ENCODE peak calls at places on chromosome 4, in five cellular contexts. Z is uterus, N is A549, C is ovary, P is heart left ventricle. Q is an unnamed sample. For H3K4me1, the result is how much of the 10 kb centered on the place peaks cover.

GRCh38 chr4:150997141-150997540 is 17.9 kb downstream of the LRBA start:
- DNase-seq in C (no peak), Z (no peak), P (no peak), N (no peak), Q (no peak)

GRCh38 chr4:138494931-138495330 is 252.8 kb upstream of the SLC7A11 start:
- DNase-seq in C (no peak), Z (no peak), P (no peak), N (peak), Q (no peak)

GRCh38 chr4:136847881-136848621 is 684.2 kb downstream of the PCDH18 start:
- DNase-seq in C (no peak), N (no peak), P (no peak), Z (no peak), Q (no peak)

GRCh38 chr4:125551451-125551850 is 236.7 kb downstream of the FAT4 start:
- DNase-seq in P (no peak), Z (no peak), C (no peak), N (no peak), Q (no peak)

GRCh38 chr4:161841759-161842158 is 322.0 kb downstream of the FSTL5 start:
- DNase-seq in C (no peak), P (no peak), Z (no peak), N (no peak), Q (no peak)

GRCh38 chr4:54276633-54277426 is 47.7 kb downstream of the PDGFRA start:
- DNase-seq in Z (no peak), N (no peak), P (no peak), C (no peak), Q (no peak)

GRCh38 chr4:8838296-8838695 is 33.3 kb downstream of the HMX1 start:
- DNase-seq in Z (no peak), C (no peak), N (no peak), P (no peak), Q (no peak)

GRCh38 chr4:149371021-149371420 is 444.6 kb downstream of the IQCM start:
- DNase-seq in Z (no peak), N (peak), P (no peak), C (no peak), Q (no peak)

GRCh38 chr4:51885371-51885770 is 42.4 kb downstream of the DCUN1D4 start:
- DNase-seq in N (peak), Z (no peak), C (no peak), P (no peak), Q (no peak)

GRCh38 chr4:140134780-140135179 is 19.2 kb downstream of the MAML3 start:
- DNase-seq in Z (no peak), N (no peak), P (no peak), C (no peak), Q (no peak)

GRCh38 chr4:83618991-83619390 is 83.1 kb downstream of the GPAT3 start:
- DNase-seq in P (no peak), N (no peak), Z (no peak), C (no peak), Q (no peak)

GRCh38 chr4:169682360-169683047 is 62.1 kb downstream of the CLCN3 start:
- DNase-seq in Z (no peak), P (no peak), C (no peak), N (no peak), Q (no peak)

GRCh38 chr4:133146574-133147198 is 2.4 kb upstream of the PCDH10 start:
- DNase-seq in Z (peak), C (no peak), P (no peak), N (no peak), Q (no peak)

GRCh38 chr4:185782523-185782922 is 29.5 kb downstream of the SORBS2 start:
- DNase-seq in N (peak), C (no peak), P (no peak), Z (no peak), Q (no peak)

GRCh38 chr4:52157641-52158316 is 106.7 kb downstream of the SPATA18 start:
- DNase-seq in N (no peak), C (no peak), P (no peak), Z (no peak), Q (peak)

GRCh38 chr4:38164346-38164745 is 204.1 kb downstream of the PTTG2 start:
- DNase-seq in Z (no peak), N (no peak), C (no peak), P (no peak), Q (no peak)

GRCh38 chr4:170743633-170744032 is 653.9 kb upstream of the AADAT start:
- DNase-seq in P (no peak), N (no peak), Z (no peak), C (no peak), Q (no peak)

GRCh38 chr4:86594559-86595425 is 677 bp downstream of the PTPN13 start:
- DNase-seq in C (peak), N (peak), P (peak), Z (peak), Q (no peak)

GRCh38 chr4:158032733-158033415 is 140.0 kb downstream of the GASK1B start:
- DNase-seq in N (no peak), C (no peak), P (no peak), Z (no peak), Q (no peak)

GRCh38 chr4:36187723-36188333 is 56.5 kb downstream of the ARAP2 start:
- DNase-seq in C (no peak), Z (no peak), N (peak), P (no peak), Q (no peak)

GRCh38 chr4:15755321-15755750 is 22.8 kb upstream of the CD38 start:
- DNase-seq in P (no peak), N (no peak), Z (no peak), C (no peak), Q (no peak)

GRCh38 chr4:38759790-38760122 is 23.0 kb downstream of the TLR10 start:
- DNase-seq in P (no peak), C (no peak), N (no peak), Z (no peak), Q (no peak)

GRCh38 chr4:184457530-184458249 is 16.7 kb downstream of the IRF2 start:
- DNase-seq in Z (no peak), C (no peak), P (no peak), N (no peak), Q (peak)

GRCh38 chr4:183552274-183553146 is 47.7 kb downstream of the ING2 start:
- DNase-seq in N (no peak), P (no peak), C (no peak), Z (no peak), Q (no peak)

GRCh38 chr4:138542191-138542771 is 300.1 kb upstream of the SLC7A11 start:
- DNase-seq in P (no peak), C (no peak), N (no peak), Z (no peak), Q (no peak)

GRCh38 chr4:142960134-142960533 is 114.0 kb upstream of the INPP4B start:
- DNase-seq in C (no peak), N (no peak), P (no peak), Z (no peak), Q (no peak)

GRCh38 chr4:71878388-71878787 is 94.5 kb upstream of the GC start:
- DNase-seq in Z (no peak), C (no peak), P (no peak), N (no peak), Q (no peak)

GRCh38 chr4:98688416-98689290 is 30.2 kb upstream of the TSPAN5 start:
- DNase-seq in N (peak), P (no peak), Z (no peak), C (no peak), Q (no peak)

GRCh38 chr4:64417974-64418373 is 8.7 kb upstream of the TECRL start:
- DNase-seq in Z (no peak), N (no peak), C (no peak), P (peak), Q (peak)

GRCh38 chr4:150178161-150178560 is 99.9 kb downstream of the DCLK2 start:
- DNase-seq in P (no peak), N (no peak), Z (no peak), C (no peak), Q (no peak)

GRCh38 chr4:15352508-15352907 is 75.3 kb upstream of the C1QTNF7 start:
- DNase-seq in Z (no peak), N (no peak), P (no peak), C (no peak), Q (no peak)

GRCh38 chr4:2079006-2079405 is 19.9 kb downstream of the NAT8L start:
- DNase-seq in P (no peak), C (peak), N (no peak), Z (no peak), Q (no peak)

GRCh38 chr4:176799653-176800052 is 6.9 kb upstream of the VEGFC start:
- DNase-seq in C (no peak), N (no peak), Z (no peak), P (no peak), Q (no peak)

GRCh38 chr4:167232805-167233522 is 1.3 kb downstream of the SPOCK3 start:
- DNase-seq in C (no peak), N (no peak), Z (no peak), P (no peak), Q (no peak)

GRCh38 chr4:177391953-177392352 is 50.3 kb downstream of the AGA start:
- DNase-seq in C (no peak), Z (no peak), N (no peak), P (no peak), Q (no peak)

GRCh38 chr4:102447413-102447812 is 53.7 kb upstream of the NFKB1 start:
- DNase-seq in P (no peak), C (no peak), Z (no peak), N (no peak), Q (no peak)

DNA sequence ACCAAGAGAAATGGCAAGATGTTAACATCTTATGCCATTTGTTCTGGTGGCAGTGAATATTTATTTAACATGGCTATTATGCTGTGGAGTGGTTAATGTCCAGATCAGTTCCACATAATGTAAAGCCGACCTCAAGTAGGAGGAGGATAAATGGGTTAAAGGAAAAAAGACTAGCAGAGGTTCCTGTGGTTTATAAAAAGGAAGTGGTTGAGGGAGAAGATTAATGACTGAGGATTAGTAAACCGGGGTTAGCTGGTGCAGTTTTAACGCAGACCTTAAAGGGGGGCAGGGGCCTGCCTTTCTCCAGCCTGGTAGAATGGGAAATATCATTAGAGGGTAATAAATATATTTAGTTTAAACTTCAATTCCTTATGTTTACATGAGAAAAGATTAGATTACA is 124.3 kb upstream of the LIMCH1 start:
- DNase-seq in Z (no peak), N (no peak), P (no peak), C (no peak), Q (no peak)
- H3K4me3 ChIP-seq in Z (no peak), N (no peak), P (no peak), C (no peak), Q (no peak)

GRCh38 chr4:186840222-186840701 is 116.6 kb upstream of the FAT1 start:
- DNase-seq in P (peak), N (no peak), C (peak), Z (peak), Q (peak)

GRCh38 chr4:186844059-186844681 is 120.5 kb upstream of the FAT1 start:
- DNase-seq in C (no peak), P (peak), N (no peak), Z (peak), Q (no peak)

GRCh38 chr4:186838295-186838694 is 114.6 kb upstream of the FAT1 start:
- DNase-seq in C (no peak), Z (no peak), N (no peak), P (no peak), Q (no peak)

GRCh38 chr4:186839122-186840037 is 115.7 kb upstream of the FAT1 start:
- DNase-seq in C (peak), Z (peak), N (no peak), P (peak), Q (no peak)

DNA sequence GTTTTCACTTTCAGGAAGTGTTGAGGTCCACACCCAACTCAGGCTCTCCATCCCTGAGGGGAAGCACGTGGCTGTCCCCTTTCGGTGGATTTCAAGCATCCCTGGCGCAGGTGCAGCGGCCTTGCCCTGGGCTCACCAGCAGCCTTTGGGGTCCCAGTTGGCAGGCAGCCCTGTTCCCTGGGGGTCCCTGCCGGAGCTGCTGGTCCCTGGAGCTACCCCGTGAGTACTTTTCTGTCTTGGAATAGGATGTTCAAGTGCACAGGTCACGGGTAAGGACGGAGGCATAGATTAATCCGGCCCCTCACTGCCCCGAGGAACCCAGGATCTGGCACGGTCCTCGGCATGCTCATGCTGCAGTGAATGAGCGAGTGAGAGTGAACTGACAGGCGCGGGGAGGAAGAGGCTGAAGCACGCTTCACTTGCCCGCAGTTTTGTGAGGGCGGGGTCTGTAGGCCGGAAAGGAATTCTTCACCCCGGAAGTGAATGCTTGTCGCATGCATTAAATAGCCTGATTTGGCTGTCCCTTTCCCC is 117.2 kb upstream of the FAT1 start:
- DNase-seq in Z (peak), C (peak), P (no peak), N (no peak), Q (no peak)
- TF ChIP-seq POLR2A in Z (no peak), C (no peak), P (no peak), N (no peak), Q (no peak)

GRCh38 chr4:100984901-100985300 is 362.4 kb downstream of the PPP3CA start:
- DNase-seq in Z (no peak), C (no peak), N (no peak), P (no peak), Q (no peak)
- H3K4me1 ChIP-seq in Z (under half), C (under half), N (under half), P (under half), Q (under half)

GRCh38 chr4:156749791-156750403 is 221.7 kb downstream of the PDGFC start:
- DNase-seq in Z (no peak), N (no peak), C (no peak), P (no peak), Q (no peak)

GRCh38 chr4:156746111-156746510 is 225.5 kb downstream of the PDGFC start:
- DNase-seq in N (no peak), Z (no peak), C (no peak), P (no peak), Q (no peak)

GRCh38 chr4:156756118-156756517 is 215.5 kb downstream of the PDGFC start:
- DNase-seq in C (no peak), Z (no peak), P (no peak), N (no peak), Q (no peak)

GRCh38 chr4:156754832-156755570 is 216.6 kb downstream of the PDGFC start:
- DNase-seq in P (no peak), N (no peak), Z (no peak), C (no peak), Q (no peak)

DNA sequence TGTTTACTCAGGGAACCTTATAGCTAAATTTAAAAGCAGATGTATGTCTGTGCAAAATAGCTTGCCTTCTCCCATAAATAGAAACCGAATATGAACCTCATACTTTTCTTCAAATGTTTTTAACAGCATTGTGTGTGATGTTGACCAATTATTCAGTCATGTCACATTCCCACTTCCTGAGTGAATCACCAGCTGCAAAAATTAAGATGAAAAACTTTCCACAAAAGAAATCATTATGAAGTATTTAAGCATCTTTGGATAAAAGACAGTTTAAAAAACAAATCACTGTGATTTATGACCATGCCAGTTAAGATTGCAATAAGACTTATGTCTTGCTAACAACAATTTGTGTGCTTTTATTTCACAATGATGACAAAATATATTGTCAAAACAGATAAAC is 220.1 kb downstream of the PDGFC start:
- DNase-seq in N (no peak), Z (no peak), C (no peak), P (no peak), Q (no peak)
- H3K4me3 ChIP-seq in N (no peak), Z (no peak), C (no peak), P (no peak), Q (no peak)

DNA sequence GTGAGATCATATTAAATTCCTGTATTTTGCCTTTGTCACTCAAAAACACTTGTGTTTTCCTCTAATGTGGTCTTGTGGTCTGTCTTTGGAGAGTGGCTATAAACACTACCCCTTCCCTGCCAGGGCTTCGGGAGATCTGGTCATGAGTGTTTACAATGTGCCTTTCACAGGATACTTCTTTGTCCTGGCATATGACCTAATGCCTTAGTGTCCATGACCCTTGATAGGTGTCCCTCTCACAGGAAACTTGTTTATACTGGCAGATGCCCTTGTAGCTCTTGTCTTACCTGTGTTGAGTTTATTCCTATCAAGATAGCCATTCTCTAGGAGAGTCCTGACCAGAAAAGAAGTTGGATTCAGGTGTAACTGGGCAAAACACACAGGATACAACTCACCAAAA is 17.8 kb downstream of the USP53 start:
- DNase-seq in Z (no peak), C (no peak), N (no peak), P (no peak), Q (no peak)
- TF ChIP-seq POLR2A in Z (no peak), C (no peak), N (no peak), P (no peak), Q (no peak)

DNA sequence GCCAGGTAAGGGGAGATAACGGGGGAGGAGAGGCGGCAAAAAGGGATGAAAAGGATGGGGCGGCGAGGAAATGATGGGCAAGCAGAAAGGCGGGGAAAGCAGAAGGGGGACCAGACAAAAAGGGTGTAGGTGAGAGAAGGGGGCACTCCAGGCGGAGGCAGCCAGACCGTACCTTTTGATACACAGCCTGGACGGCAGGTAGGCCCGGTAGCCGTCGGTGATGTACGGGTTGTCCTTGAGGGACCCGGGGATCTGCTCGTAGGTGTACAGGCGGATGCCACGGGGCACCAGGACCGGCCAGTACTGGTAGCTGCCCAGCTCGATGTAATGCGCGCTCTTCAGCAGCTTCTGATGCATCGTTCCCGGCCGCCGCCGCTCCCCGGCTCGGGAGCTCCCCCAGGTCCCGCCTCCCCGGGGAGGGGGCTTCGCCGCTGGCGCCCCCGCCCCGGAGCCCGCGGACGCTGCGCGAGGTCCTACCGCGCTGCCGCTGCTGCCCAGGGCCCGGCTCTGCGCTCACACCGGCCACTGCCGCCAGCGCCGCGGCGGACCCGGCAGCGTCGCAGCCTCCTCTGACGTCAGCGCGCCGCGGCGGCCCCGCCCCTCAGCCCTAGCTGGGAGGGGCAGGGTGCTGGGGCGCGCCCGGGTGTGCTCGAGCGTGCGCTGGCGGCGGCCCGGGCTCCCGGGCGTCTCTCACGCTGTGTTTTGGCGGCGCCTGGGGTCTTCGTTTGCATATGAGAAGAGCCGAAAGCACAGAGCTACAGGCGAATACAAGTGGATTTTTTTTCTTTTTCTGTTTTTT is at the start of gene PAQR3:
- DNase-seq in P (peak), Z (peak), C (peak), N (peak), Q (peak)
- H3K4me1 ChIP-seq in P (under half), Z (under half), C (under half), N (under half), Q (under half)

GRCh38 chr4:168634276-168634802 is 137.5 kb downstream of the PALLD start:
- DNase-seq in P (no peak), Z (peak), N (no peak), C (no peak), Q (no peak)
- H3K4me3 ChIP-seq in P (peak), Z (peak), N (peak), C (peak), Q (peak)